ENCODE peak calls at places on chromosomes 11 and 22, in seven cellular contexts. W is hypothalamus; U is iPS-NIHi11; Y is HS-5; C is activated CD8-positive, alpha-beta memory T cell treated with anti-CD3 and anti-CD28 coated beads for 1 hour; F is epithelial cell of esophagus; V is Calu3. G is an unnamed sample.

GRCh38 chr11:10669258-10670033 is 24.1 kb downstream of the IRAG1 start:
- DNase-seq in W (no peak), U (no peak), Y (no peak), C (no peak), F (no peak), V (no peak), G (peak)

GRCh38 chr11:73804712-73805111 is 17.0 kb downstream of the MRPL48 start:
- DNase-seq in W (no peak), U (no peak), Y (no peak), C (no peak), F (no peak), V (no peak), G (no peak)

GRCh38 chr11:66080055-66080817 is 10.2 kb downstream of the PACS1 start:
- DNase-seq in W (no peak), U (no peak), Y (no peak), C (peak), F (peak), V (peak), G (peak)

GRCh38 chr22:20549232-20549841 is 41.9 kb downstream of the MED15 start:
- DNase-seq in W (no peak), U (peak), Y (no peak), C (no peak), F (no peak), V (no peak), G (no peak)

GRCh38 chr11:116111546-116111945 is 607.3 kb upstream of the CADM1 start:
- DNase-seq in W (no peak), U (no peak), Y (no peak), C (no peak), F (no peak), V (no peak), G (no peak)

GRCh38 chr11:105719073-105719846 is 109.4 kb downstream of the GRIA4 start:
- DNase-seq in W (no peak), U (peak), Y (peak), C (no peak), F (peak), V (peak), G (no peak)

GRCh38 chr11:121236115-121237001 is 56.2 kb upstream of the SC5D start:
- DNase-seq in W (no peak), U (peak), Y (no peak), C (no peak), F (peak), V (no peak), G (no peak)

GRCh38 chr22:43147821-43148220 is 3.5 kb upstream of the TSPO start:
- DNase-seq in W (no peak), U (no peak), Y (no peak), C (no peak), F (no peak), V (no peak), G (no peak)

GRCh38 chr22:20653795-20654342 is 120.0 kb upstream of the SERPIND1 start:
- DNase-seq in W (no peak), U (no peak), Y (no peak), C (no peak), F (no peak), V (no peak), G (no peak)

GRCh38 chr11:64286801-64287159 is 1.1 kb downstream of the GPR137 start:
- DNase-seq in W (no peak), U (no peak), Y (no peak), C (no peak), F (no peak), V (no peak), G (no peak)

GRCh38 chr11:79173615-79174014 is 267.2 kb downstream of the TENM4 start:
- DNase-seq in W (no peak), U (no peak), Y (no peak), C (no peak), F (peak), V (no peak), G (peak)

GRCh38 chr11:95152878-95153856 is 63.5 kb downstream of the ENDOD1 start:
- DNase-seq in W (no peak), U (no peak), Y (no peak), C (no peak), F (no peak), V (no peak), G (no peak)

GRCh38 chr11:20109731-20110445 is 50.4 kb downstream of the DBX1 start:
- DNase-seq in W (no peak), U (no peak), Y (no peak), C (no peak), F (no peak), V (no peak), G (no peak)

GRCh38 chr11:94185387-94186084 is 56.9 kb downstream of the PANX1 start:
- DNase-seq in W (no peak), U (no peak), Y (peak), C (no peak), F (no peak), V (no peak), G (peak)

GRCh38 chr11:130327716-130328115 is 13.0 kb upstream of the ZBTB44 start:
- DNase-seq in W (no peak), U (no peak), Y (no peak), C (no peak), F (peak), V (no peak), G (no peak)

GRCh38 chr11:121226415-121227263 is 65.9 kb upstream of the SC5D start:
- DNase-seq in W (no peak), U (no peak), Y (no peak), C (no peak), F (no peak), V (no peak), G (no peak)

GRCh38 chr11:65432686-65433582 is 10.3 kb downstream of the NEAT1 start:
- DNase-seq in W (no peak), U (no peak), Y (peak), C (no peak), F (peak), V (no peak), G (no peak)

GRCh38 chr22:49259870-49260615 is 567.6 kb downstream of the BRD1 start:
- DNase-seq in W (no peak), U (no peak), Y (no peak), C (no peak), F (no peak), V (no peak), G (no peak)

GRCh38 chr11:113675003-113675471 is 31.1 kb downstream of the TMPRSS5 start:
- DNase-seq in W (no peak), U (no peak), Y (peak), C (no peak), F (peak), V (no peak), G (peak)

GRCh38 chr11:68120212-68121066 is 749 bp downstream of the CHKA start:
- DNase-seq in W (peak), U (peak), Y (no peak), C (no peak), F (no peak), V (peak), G (no peak)

GRCh38 chr11:112620621-112621394 is 340.4 kb upstream of the NCAM1 start:
- DNase-seq in W (no peak), U (no peak), Y (no peak), C (no peak), F (peak), V (peak), G (no peak)

GRCh38 chr11:69044111-69045013 is 4.4 kb upstream of the TPCN2 start:
- DNase-seq in W (no peak), U (peak), Y (no peak), C (no peak), F (peak), V (peak), G (peak)

GRCh38 chr11:73402834-73403185 is 26.6 kb downstream of the RELT start:
- DNase-seq in W (no peak), U (no peak), Y (no peak), C (no peak), F (peak), V (no peak), G (no peak)

GRCh38 chr11:120334894-120335462 is 1.2 kb upstream of the ARHGEF12 start:
- DNase-seq in W (no peak), U (peak), Y (no peak), C (no peak), F (peak), V (peak), G (peak)

GRCh38 chr22:49353185-49353584 is 474.5 kb downstream of the BRD1 start:
- DNase-seq in W (no peak), U (no peak), Y (no peak), C (no peak), F (no peak), V (no peak), G (no peak)

GRCh38 chr22:21738081-21738480 is 2.5 kb upstream of the YPEL1 start:
- DNase-seq in W (no peak), U (no peak), Y (no peak), C (no peak), F (no peak), V (no peak), G (no peak)

GRCh38 chr11:132648841-132649240 is 883.5 kb downstream of the OPCML start:
- DNase-seq in W (no peak), U (no peak), Y (no peak), C (no peak), F (no peak), V (no peak), G (no peak)

GRCh38 chr11:12249590-12250260 is 127.6 kb upstream of the PARVA start:
- DNase-seq in W (no peak), U (peak), Y (no peak), C (no peak), F (peak), V (peak), G (no peak)

GRCh38 chr11:105790841-105791240 is 181.0 kb downstream of the GRIA4 start:
- DNase-seq in W (no peak), U (no peak), Y (no peak), C (no peak), F (no peak), V (no peak), G (no peak)

GRCh38 chr22:37331811-37332536 is 49.7 kb downstream of the CYTH4 start:
- DNase-seq in W (no peak), U (no peak), Y (no peak), C (no peak), F (no peak), V (peak), G (no peak)

GRCh38 chr22:29031236-29031982 is 30.2 kb downstream of the C22orf31 start:
- DNase-seq in W (no peak), U (peak), Y (peak), C (no peak), F (peak), V (peak), G (peak)

GRCh38 chr22:48754611-48755331 is 1072.9 kb downstream of the BRD1 start:
- DNase-seq in W (no peak), U (peak), Y (no peak), C (no peak), F (no peak), V (no peak), G (no peak)

GRCh38 chr11:111633756-111634362 is 31.6 kb downstream of the SIK2 start:
- DNase-seq in W (no peak), U (no peak), Y (no peak), C (no peak), F (peak), V (no peak), G (no peak)

GRCh38 chr11:15688351-15688792 is 573.6 kb downstream of the INSC start:
- DNase-seq in W (no peak), U (no peak), Y (no peak), C (no peak), F (no peak), V (peak), G (no peak)

GRCh38 chr11:67530282-67530592 is 7.0 kb upstream of the CABP2 start:
- DNase-seq in W (no peak), U (no peak), Y (no peak), C (no peak), F (no peak), V (no peak), G (no peak)

GRCh38 chr11:32426819-32427615 is 8.3 kb downstream of the WT1 start:
- DNase-seq in W (no peak), U (peak), Y (no peak), C (no peak), F (no peak), V (no peak), G (no peak)

GRCh38 chr22:38618682-38619081 is 37.5 kb downstream of the FAM227A start:
- DNase-seq in W (no peak), U (no peak), Y (no peak), C (no peak), F (peak), V (no peak), G (no peak)

GRCh38 chr22:22789922-22790845 is 97.4 kb upstream of the IGLL5 start:
- DNase-seq in W (no peak), U (no peak), Y (no peak), C (no peak), F (no peak), V (no peak), G (no peak)

GRCh38 chr11:27812341-27812740 is 112.1 kb upstream of the BDNF start:
- DNase-seq in W (no peak), U (no peak), Y (no peak), C (no peak), F (no peak), V (no peak), G (no peak)

G was measured in BJ.